ENCODE peak calls at places on chromosome 10, in seven cellular contexts. F is PC-3; H is CD4-positive, alpha-beta memory T cell; C is heart left ventricle; G is MG63; R is WERI-Rb-1; L is ovary. X is an unnamed sample.

GRCh38 chr10:25294032-25294926 is 119.5 kb downstream of the GPR158 start:
- DNase-seq in R (no peak), H (no peak), F (peak; percentile 75), C (no peak), G (no peak), L (no peak), X (no peak)

GRCh38 chr10:114603943-114604342 is 54.1 kb downstream of the ABLIM1 start:
- DNase-seq in G (no peak), R (no peak), C (peak; percentile 58), L (no peak), H (no peak), F (peak; percentile 57), X (no peak)

GRCh38 chr10:12902135-12902572 is 99.4 kb downstream of the CCDC3 start:
- DNase-seq in H (peak; percentile 26), C (no peak), L (peak; percentile 56), F (peak; percentile 53), R (peak; percentile 38), G (peak; percentile 20), X (peak; percentile 27)

GRCh38 chr10:59847888-59848287 is 58.5 kb downstream of the CCDC6 start:
- DNase-seq in H (no peak), C (no peak), G (no peak), F (peak; percentile 14), L (no peak), R (no peak), X (no peak)

GRCh38 chr10:10038358-10038757 is 979.3 kb upstream of the CELF2 start:
- DNase-seq in C (no peak), F (no peak), L (no peak), R (no peak), H (no peak), G (no peak), X (no peak)

GRCh38 chr10:79488303-79488702 is 24.0 kb upstream of the EIF5AL1 start:
- DNase-seq in C (peak; percentile 76), R (no peak), F (peak; percentile 100), H (no peak), L (peak; percentile 78), G (peak; percentile 87), X (no peak)

GRCh38 chr10:79277579-79277978 is 69.7 kb upstream of the PPIF start:
- DNase-seq in G (no peak), R (no peak), L (no peak), F (no peak), C (no peak), H (no peak), X (no peak)

GRCh38 chr10:48194830-48195229 is 79.7 kb downstream of the FRMPD2 start:
- DNase-seq in H (no peak), C (no peak), R (no peak), F (no peak), G (no peak), L (no peak), X (no peak)

GRCh38 chr10:129969528-129970264 is 5.6 kb upstream of the EBF3 start:
- DNase-seq in L (no peak), G (no peak), H (no peak), F (no peak), C (no peak), R (no peak), X (no peak)

GRCh38 chr10:88347022-88347421 is 236.1 kb downstream of the RNLS start:
- DNase-seq in F (no peak), R (no peak), H (no peak), C (no peak), L (no peak), G (no peak), X (no peak)

GRCh38 chr10:88129013-88129412 is 265.6 kb downstream of the PTEN start:
- DNase-seq in F (no peak), H (no peak), C (no peak), L (no peak), G (no peak), R (no peak), X (no peak)

GRCh38 chr10:15859865-15860691 is at the start of gene MINDY3:
- DNase-seq in H (peak; percentile 79), C (peak; percentile 85), F (peak; percentile 64), R (peak; percentile 68), L (peak; percentile 85), G (peak; percentile 83), X (peak; percentile 52)

GRCh38 chr10:98257961-98258360 is 10.0 kb downstream of the LOXL4 start:
- DNase-seq in L (no peak), H (no peak), G (no peak), R (no peak), C (no peak), F (no peak), X (no peak)

GRCh38 chr10:15775513-15775912 is 55.8 kb upstream of the ITGA8 start:
- DNase-seq in F (peak; percentile 28), L (no peak), R (no peak), C (no peak), H (no peak), G (peak; percentile 3), X (no peak)

GRCh38 chr10:105062881-105063280 is 421.8 kb downstream of the SORCS3 start:
- DNase-seq in G (no peak), R (no peak), H (no peak), C (no peak), L (no peak), F (no peak), X (no peak)

GRCh38 chr10:51920672-51921071 is 221.3 kb upstream of the CSTF2T start:
- DNase-seq in L (no peak), R (no peak), H (no peak), C (no peak), G (no peak), F (no peak), X (no peak)

GRCh38 chr10:78902815-78903214 is 166.0 kb upstream of the ZMIZ1 start:
- DNase-seq in R (no peak), G (no peak), H (no peak), F (no peak), C (no peak), L (no peak), X (no peak)

GRCh38 chr10:76901701-76902100 is 735.9 kb downstream of the KCNMA1 start:
- DNase-seq in L (no peak), C (no peak), H (no peak), F (no peak), G (no peak), R (no peak), X (no peak)

GRCh38 chr10:8349610-8350249 is 295.2 kb downstream of the GATA3 start:
- DNase-seq in G (no peak), C (no peak), R (no peak), H (no peak), F (no peak), L (no peak), X (no peak)

GRCh38 chr10:32746869-32747268 is 211.2 kb downstream of the ITGB1 start:
- DNase-seq in C (no peak), G (no peak), F (no peak), H (no peak), L (no peak), R (no peak), X (no peak)

GRCh38 chr10:32751582-32751981 is 206.4 kb downstream of the ITGB1 start:
- DNase-seq in F (peak; percentile 65), L (no peak), C (no peak), H (no peak), G (no peak), R (no peak), X (no peak)
- H3K9me3 ChIP-seq in F (no peaks in the 10 kb centered on the region), L (peaks cover 3% of the 10 kb centered on the region), C (no peaks in the 10 kb centered on the region), H (no peaks in the 10 kb centered on the region), G (no peaks in the 10 kb centered on the region), R (no peaks in the 10 kb centered on the region), X (peaks cover 4% of the 10 kb centered on the region)

GRCh38 chr10:4691301-4691700 is 134.7 kb upstream of the AKR1E2 start:
- DNase-seq in F (peak; percentile 38), H (no peak), L (no peak), G (no peak), C (no peak), R (no peak), X (no peak)

GRCh38 chr10:4688620-4689019 is 137.4 kb upstream of the AKR1E2 start:
- DNase-seq in F (no peak), H (no peak), L (no peak), C (no peak), G (no peak), R (peak; percentile 11), X (no peak)

GRCh38 chr10:4693967-4694366 is 132.0 kb upstream of the AKR1E2 start:
- DNase-seq in F (no peak), L (no peak), G (no peak), R (no peak), H (no peak), C (no peak), X (no peak)

GRCh38 chr10:4692206-4692605 is 133.8 kb upstream of the AKR1E2 start:
- DNase-seq in G (no peak), F (peak; percentile 59), C (no peak), H (no peak), R (no peak), L (no peak), X (no peak)

GRCh38 chr10:4691776-4692175 is 134.2 kb upstream of the AKR1E2 start:
- DNase-seq in L (no peak), F (peak; percentile 71), C (no peak), R (no peak), H (no peak), G (no peak), X (no peak)
- H3K9me3 ChIP-seq in L (no peaks in the 10 kb centered on the region), F (no peaks in the 10 kb centered on the region), C (no peaks in the 10 kb centered on the region), R (no peaks in the 10 kb centered on the region), H (no peaks in the 10 kb centered on the region), G (no peaks in the 10 kb centered on the region), X (peaks cover 3% of the 10 kb centered on the region)

DNA sequence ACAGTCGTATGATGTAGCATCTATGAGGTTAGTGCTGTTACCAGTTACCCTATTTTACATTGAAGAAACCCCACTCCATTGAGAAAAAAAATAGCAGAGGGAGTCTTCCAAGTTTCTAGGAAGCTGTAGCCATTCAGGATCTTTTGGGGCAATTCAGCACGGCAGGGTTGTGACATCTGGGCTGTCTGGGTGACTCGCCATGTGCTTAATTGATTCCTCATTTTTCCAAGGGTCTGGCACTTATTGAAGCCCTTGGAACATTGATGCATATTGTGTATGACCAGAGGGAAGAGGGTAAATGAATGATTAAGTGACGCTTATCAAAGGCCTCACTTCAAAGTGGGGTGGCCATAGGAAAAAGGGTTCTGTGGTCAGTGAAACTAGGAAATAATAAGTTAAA is 248.7 kb downstream of the ARHGAP12 start:
- DNase-seq in L (no peak), F (no peak), R (no peak), C (no peak), H (no peak), G (no peak), X (no peak)
- H3K9me3 ChIP-seq in L (no peaks in the 10 kb centered on the region), F (peaks cover 5% of the 10 kb centered on the region), R (peaks cover 3% of the 10 kb centered on the region), C (no peaks in the 10 kb centered on the region), H (peaks cover 11% of the 10 kb centered on the region), G (peaks cover 36% of the 10 kb centered on the region), X (no peaks in the 10 kb centered on the region)

DNA sequence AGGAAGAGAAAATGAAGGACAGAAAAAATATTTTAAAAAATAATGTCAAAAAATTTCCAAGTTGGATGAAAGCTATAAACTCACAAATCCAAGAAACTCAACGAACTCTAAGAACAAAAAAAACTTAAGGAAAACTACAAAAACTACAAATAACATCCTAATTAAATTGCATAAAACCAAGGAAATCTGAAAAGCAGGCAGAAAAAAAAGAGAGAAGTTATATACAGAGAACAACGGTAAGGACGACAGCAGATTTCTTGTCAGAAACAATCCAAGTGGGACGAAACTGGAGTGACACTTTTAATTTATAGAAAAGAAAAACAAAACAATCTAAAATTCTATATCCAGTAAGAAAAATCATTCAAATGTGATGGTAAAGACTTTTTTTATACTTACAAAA is 122.2 kb upstream of the LYZL1 start:
- DNase-seq in R (no peak), L (no peak), G (no peak), C (no peak), H (no peak), F (no peak), X (no peak)
- H3K9me3 ChIP-seq in R (no peaks in the 10 kb centered on the region), L (peaks cover 4% of the 10 kb centered on the region), G (peaks cover 38% of the 10 kb centered on the region), C (no peaks in the 10 kb centered on the region), H (no peaks in the 10 kb centered on the region), F (peaks cover 9% of the 10 kb centered on the region), X (no peaks in the 10 kb centered on the region)

X was measured in T-helper 17 cell.